ENCODE peak calls at places on chromosomes 11 and 22, in seven cellular contexts. One of them, this sample, is unnamed.

GRCh38 chr11:132908017-132908810 is 624.1 kb downstream of the OPCML start:
- DNase-seq in activated CD4-positive, CD25-positive, alpha-beta regulatory T cell treated with anti-CD3 and anti-CD28 coated beads, Interleukin-2, amount 50 U/mL, for 72 hours: no peak
- DNase-seq in heart right ventricle: no peak
- DNase-seq in CD8-positive, alpha-beta T cell: no peak
- DNase-seq in stimulated activated CD8-positive, alpha-beta memory T cell treated with anti-CD3 and anti-CD28 coated beads, Interleukin-15, amount 100 ng/mL, for 1 hour: no peak
- DNase-seq in LNCaP clone FGC: no peak
- DNase-seq in endodermal cell: no peak
- DNase-seq in this sample: no peak

GRCh38 chr11:61417670-61418069 is 12.1 kb downstream of the CPSF7 start:
- DNase-seq in activated CD4-positive, CD25-positive, alpha-beta regulatory T cell treated with anti-CD3 and anti-CD28 coated beads, Interleukin-2, amount 50 U/mL, for 72 hours: no peak
- DNase-seq in heart right ventricle: no peak
- DNase-seq in CD8-positive, alpha-beta T cell: no peak
- DNase-seq in stimulated activated CD8-positive, alpha-beta memory T cell treated with anti-CD3 and anti-CD28 coated beads, Interleukin-15, amount 100 ng/mL, for 1 hour: no peak
- DNase-seq in LNCaP clone FGC: no peak
- DNase-seq in endodermal cell: no peak
- DNase-seq in this sample: no peak

GRCh38 chr11:8090756-8091155 is 9.7 kb downstream of the TUB start:
- DNase-seq in activated CD4-positive, CD25-positive, alpha-beta regulatory T cell treated with anti-CD3 and anti-CD28 coated beads, Interleukin-2, amount 50 U/mL, for 72 hours: no peak
- DNase-seq in heart right ventricle: no peak
- DNase-seq in CD8-positive, alpha-beta T cell: no peak
- DNase-seq in stimulated activated CD8-positive, alpha-beta memory T cell treated with anti-CD3 and anti-CD28 coated beads, Interleukin-15, amount 100 ng/mL, for 1 hour: no peak
- DNase-seq in LNCaP clone FGC: no peak
- DNase-seq in endodermal cell: peak
- DNase-seq in this sample: peak

GRCh38 chr11:134536219-134536618 is 124.2 kb upstream of the B3GAT1 start:
- DNase-seq in activated CD4-positive, CD25-positive, alpha-beta regulatory T cell treated with anti-CD3 and anti-CD28 coated beads, Interleukin-2, amount 50 U/mL, for 72 hours: no peak
- DNase-seq in heart right ventricle: peak
- DNase-seq in CD8-positive, alpha-beta T cell: no peak
- DNase-seq in stimulated activated CD8-positive, alpha-beta memory T cell treated with anti-CD3 and anti-CD28 coated beads, Interleukin-15, amount 100 ng/mL, for 1 hour: no peak
- DNase-seq in LNCaP clone FGC: no peak
- DNase-seq in endodermal cell: no peak
- DNase-seq in this sample: no peak

GRCh38 chr11:84890706-84891105 is 736.4 kb downstream of the DLG2 start:
- DNase-seq in activated CD4-positive, CD25-positive, alpha-beta regulatory T cell treated with anti-CD3 and anti-CD28 coated beads, Interleukin-2, amount 50 U/mL, for 72 hours: no peak
- DNase-seq in heart right ventricle: no peak
- DNase-seq in CD8-positive, alpha-beta T cell: no peak
- DNase-seq in stimulated activated CD8-positive, alpha-beta memory T cell treated with anti-CD3 and anti-CD28 coated beads, Interleukin-15, amount 100 ng/mL, for 1 hour: no peak
- DNase-seq in LNCaP clone FGC: no peak
- DNase-seq in endodermal cell: no peak
- DNase-seq in this sample: no peak

GRCh38 chr11:43950323-43950855 is 8.0 kb downstream of the C11orf96 start:
- DNase-seq in activated CD4-positive, CD25-positive, alpha-beta regulatory T cell treated with anti-CD3 and anti-CD28 coated beads, Interleukin-2, amount 50 U/mL, for 72 hours: no peak
- DNase-seq in heart right ventricle: no peak
- DNase-seq in CD8-positive, alpha-beta T cell: no peak
- DNase-seq in stimulated activated CD8-positive, alpha-beta memory T cell treated with anti-CD3 and anti-CD28 coated beads, Interleukin-15, amount 100 ng/mL, for 1 hour: no peak
- DNase-seq in LNCaP clone FGC: no peak
- DNase-seq in endodermal cell: no peak
- DNase-seq in this sample: no peak

GRCh38 chr11:8110396-8110795 is 29.4 kb downstream of the TUB start:
- DNase-seq in activated CD4-positive, CD25-positive, alpha-beta regulatory T cell treated with anti-CD3 and anti-CD28 coated beads, Interleukin-2, amount 50 U/mL, for 72 hours: no peak
- DNase-seq in heart right ventricle: no peak
- DNase-seq in CD8-positive, alpha-beta T cell: no peak
- DNase-seq in stimulated activated CD8-positive, alpha-beta memory T cell treated with anti-CD3 and anti-CD28 coated beads, Interleukin-15, amount 100 ng/mL, for 1 hour: no peak
- DNase-seq in LNCaP clone FGC: no peak
- DNase-seq in endodermal cell: no peak
- DNase-seq in this sample: no peak

GRCh38 chr11:61065955-61066638 is 36.2 kb upstream of the CD5 start:
- DNase-seq in activated CD4-positive, CD25-positive, alpha-beta regulatory T cell treated with anti-CD3 and anti-CD28 coated beads, Interleukin-2, amount 50 U/mL, for 72 hours: no peak
- DNase-seq in heart right ventricle: no peak
- DNase-seq in CD8-positive, alpha-beta T cell: no peak
- DNase-seq in stimulated activated CD8-positive, alpha-beta memory T cell treated with anti-CD3 and anti-CD28 coated beads, Interleukin-15, amount 100 ng/mL, for 1 hour: no peak
- DNase-seq in LNCaP clone FGC: no peak
- DNase-seq in endodermal cell: peak
- DNase-seq in this sample: no peak

GRCh38 chr22:29665486-29665885 is 54.3 kb upstream of the CABP7 start:
- DNase-seq in activated CD4-positive, CD25-positive, alpha-beta regulatory T cell treated with anti-CD3 and anti-CD28 coated beads, Interleukin-2, amount 50 U/mL, for 72 hours: no peak
- DNase-seq in heart right ventricle: no peak
- DNase-seq in CD8-positive, alpha-beta T cell: no peak
- DNase-seq in stimulated activated CD8-positive, alpha-beta memory T cell treated with anti-CD3 and anti-CD28 coated beads, Interleukin-15, amount 100 ng/mL, for 1 hour: no peak
- DNase-seq in LNCaP clone FGC: no peak
- DNase-seq in endodermal cell: no peak
- DNase-seq in this sample: no peak

GRCh38 chr11:57499413-57499982 is 16.0 kb downstream of the SLC43A1 start:
- DNase-seq in activated CD4-positive, CD25-positive, alpha-beta regulatory T cell treated with anti-CD3 and anti-CD28 coated beads, Interleukin-2, amount 50 U/mL, for 72 hours: peak
- DNase-seq in heart right ventricle: peak
- DNase-seq in CD8-positive, alpha-beta T cell: no peak
- DNase-seq in stimulated activated CD8-positive, alpha-beta memory T cell treated with anti-CD3 and anti-CD28 coated beads, Interleukin-15, amount 100 ng/mL, for 1 hour: no peak
- DNase-seq in LNCaP clone FGC: peak
- DNase-seq in endodermal cell: peak
- DNase-seq in this sample: peak

GRCh38 chr22:50670914-50671538 is 1.6 kb upstream of the SHANK3 start:
- DNase-seq in activated CD4-positive, CD25-positive, alpha-beta regulatory T cell treated with anti-CD3 and anti-CD28 coated beads, Interleukin-2, amount 50 U/mL, for 72 hours: no peak
- DNase-seq in heart right ventricle: no peak
- DNase-seq in CD8-positive, alpha-beta T cell: no peak
- DNase-seq in stimulated activated CD8-positive, alpha-beta memory T cell treated with anti-CD3 and anti-CD28 coated beads, Interleukin-15, amount 100 ng/mL, for 1 hour: no peak
- DNase-seq in LNCaP clone FGC: no peak
- DNase-seq in endodermal cell: peak
- DNase-seq in this sample: no peak

GRCh38 chr11:64203421-64204079 is 3.0 kb upstream of the FERMT3 start:
- DNase-seq in activated CD4-positive, CD25-positive, alpha-beta regulatory T cell treated with anti-CD3 and anti-CD28 coated beads, Interleukin-2, amount 50 U/mL, for 72 hours: no peak
- DNase-seq in heart right ventricle: no peak
- DNase-seq in CD8-positive, alpha-beta T cell: no peak
- DNase-seq in stimulated activated CD8-positive, alpha-beta memory T cell treated with anti-CD3 and anti-CD28 coated beads, Interleukin-15, amount 100 ng/mL, for 1 hour: no peak
- DNase-seq in LNCaP clone FGC: no peak
- DNase-seq in endodermal cell: no peak
- DNase-seq in this sample: no peak

GRCh38 chr11:86245369-86246292 is 1.1 kb downstream of the EED start:
- DNase-seq in activated CD4-positive, CD25-positive, alpha-beta regulatory T cell treated with anti-CD3 and anti-CD28 coated beads, Interleukin-2, amount 50 U/mL, for 72 hours: no peak
- DNase-seq in heart right ventricle: no peak
- DNase-seq in CD8-positive, alpha-beta T cell: no peak
- DNase-seq in stimulated activated CD8-positive, alpha-beta memory T cell treated with anti-CD3 and anti-CD28 coated beads, Interleukin-15, amount 100 ng/mL, for 1 hour: no peak
- DNase-seq in LNCaP clone FGC: no peak
- DNase-seq in endodermal cell: peak
- DNase-seq in this sample: no peak

GRCh38 chr11:86636275-86636674 is 36.1 kb downstream of the ME3 start:
- DNase-seq in activated CD4-positive, CD25-positive, alpha-beta regulatory T cell treated with anti-CD3 and anti-CD28 coated beads, Interleukin-2, amount 50 U/mL, for 72 hours: no peak
- DNase-seq in heart right ventricle: no peak
- DNase-seq in CD8-positive, alpha-beta T cell: no peak
- DNase-seq in stimulated activated CD8-positive, alpha-beta memory T cell treated with anti-CD3 and anti-CD28 coated beads, Interleukin-15, amount 100 ng/mL, for 1 hour: no peak
- DNase-seq in LNCaP clone FGC: no peak
- DNase-seq in endodermal cell: peak
- DNase-seq in this sample: no peak

GRCh38 chr11:134098566-134099184 is 29.8 kb downstream of the JAM3 start:
- DNase-seq in activated CD4-positive, CD25-positive, alpha-beta regulatory T cell treated with anti-CD3 and anti-CD28 coated beads, Interleukin-2, amount 50 U/mL, for 72 hours: no peak
- DNase-seq in heart right ventricle: no peak
- DNase-seq in CD8-positive, alpha-beta T cell: no peak
- DNase-seq in stimulated activated CD8-positive, alpha-beta memory T cell treated with anti-CD3 and anti-CD28 coated beads, Interleukin-15, amount 100 ng/mL, for 1 hour: no peak
- DNase-seq in LNCaP clone FGC: no peak
- DNase-seq in endodermal cell: no peak
- DNase-seq in this sample: no peak

GRCh38 chr11:29448246-29448877 is 568.5 kb downstream of the KCNA4 start:
- DNase-seq in activated CD4-positive, CD25-positive, alpha-beta regulatory T cell treated with anti-CD3 and anti-CD28 coated beads, Interleukin-2, amount 50 U/mL, for 72 hours: no peak
- DNase-seq in heart right ventricle: no peak
- DNase-seq in CD8-positive, alpha-beta T cell: no peak
- DNase-seq in stimulated activated CD8-positive, alpha-beta memory T cell treated with anti-CD3 and anti-CD28 coated beads, Interleukin-15, amount 100 ng/mL, for 1 hour: no peak
- DNase-seq in LNCaP clone FGC: no peak
- DNase-seq in endodermal cell: peak
- DNase-seq in this sample: no peak

GRCh38 chr22:25493794-25494193 is 70.7 kb upstream of the GRK3 start:
- DNase-seq in activated CD4-positive, CD25-positive, alpha-beta regulatory T cell treated with anti-CD3 and anti-CD28 coated beads, Interleukin-2, amount 50 U/mL, for 72 hours: no peak
- DNase-seq in heart right ventricle: no peak
- DNase-seq in CD8-positive, alpha-beta T cell: no peak
- DNase-seq in stimulated activated CD8-positive, alpha-beta memory T cell treated with anti-CD3 and anti-CD28 coated beads, Interleukin-15, amount 100 ng/mL, for 1 hour: no peak
- DNase-seq in LNCaP clone FGC: no peak
- DNase-seq in endodermal cell: no peak
- DNase-seq in this sample: no peak

GRCh38 chr11:34331329-34331728 is 26.5 kb downstream of the ABTB2 start:
- DNase-seq in activated CD4-positive, CD25-positive, alpha-beta regulatory T cell treated with anti-CD3 and anti-CD28 coated beads, Interleukin-2, amount 50 U/mL, for 72 hours: no peak
- DNase-seq in heart right ventricle: no peak
- DNase-seq in CD8-positive, alpha-beta T cell: no peak
- DNase-seq in stimulated activated CD8-positive, alpha-beta memory T cell treated with anti-CD3 and anti-CD28 coated beads, Interleukin-15, amount 100 ng/mL, for 1 hour: no peak
- DNase-seq in LNCaP clone FGC: peak
- DNase-seq in endodermal cell: no peak
- DNase-seq in this sample: no peak

GRCh38 chr22:49636649-49637048 is 191.0 kb downstream of the BRD1 start:
- DNase-seq in activated CD4-positive, CD25-positive, alpha-beta regulatory T cell treated with anti-CD3 and anti-CD28 coated beads, Interleukin-2, amount 50 U/mL, for 72 hours: no peak
- DNase-seq in heart right ventricle: no peak
- DNase-seq in CD8-positive, alpha-beta T cell: no peak
- DNase-seq in stimulated activated CD8-positive, alpha-beta memory T cell treated with anti-CD3 and anti-CD28 coated beads, Interleukin-15, amount 100 ng/mL, for 1 hour: no peak
- DNase-seq in LNCaP clone FGC: no peak
- DNase-seq in endodermal cell: no peak
- DNase-seq in this sample: no peak

GRCh38 chr11:26040339-26040738 is 291.6 kb upstream of the ANO3 start:
- DNase-seq in activated CD4-positive, CD25-positive, alpha-beta regulatory T cell treated with anti-CD3 and anti-CD28 coated beads, Interleukin-2, amount 50 U/mL, for 72 hours: no peak
- DNase-seq in heart right ventricle: no peak
- DNase-seq in CD8-positive, alpha-beta T cell: no peak
- DNase-seq in stimulated activated CD8-positive, alpha-beta memory T cell treated with anti-CD3 and anti-CD28 coated beads, Interleukin-15, amount 100 ng/mL, for 1 hour: no peak
- DNase-seq in LNCaP clone FGC: no peak
- DNase-seq in endodermal cell: no peak
- DNase-seq in this sample: no peak

GRCh38 chr11:95138448-95138847 is 48.8 kb downstream of the ENDOD1 start:
- DNase-seq in activated CD4-positive, CD25-positive, alpha-beta regulatory T cell treated with anti-CD3 and anti-CD28 coated beads, Interleukin-2, amount 50 U/mL, for 72 hours: no peak
- DNase-seq in heart right ventricle: no peak
- DNase-seq in CD8-positive, alpha-beta T cell: no peak
- DNase-seq in stimulated activated CD8-positive, alpha-beta memory T cell treated with anti-CD3 and anti-CD28 coated beads, Interleukin-15, amount 100 ng/mL, for 1 hour: no peak
- DNase-seq in LNCaP clone FGC: no peak
- DNase-seq in endodermal cell: no peak
- DNase-seq in this sample: no peak

GRCh38 chr22:33401291-33401690 is 343.1 kb upstream of the SYN3 start:
- DNase-seq in activated CD4-positive, CD25-positive, alpha-beta regulatory T cell treated with anti-CD3 and anti-CD28 coated beads, Interleukin-2, amount 50 U/mL, for 72 hours: no peak
- DNase-seq in heart right ventricle: no peak
- DNase-seq in CD8-positive, alpha-beta T cell: no peak
- DNase-seq in stimulated activated CD8-positive, alpha-beta memory T cell treated with anti-CD3 and anti-CD28 coated beads, Interleukin-15, amount 100 ng/mL, for 1 hour: no peak
- DNase-seq in LNCaP clone FGC: no peak
- DNase-seq in endodermal cell: no peak
- DNase-seq in this sample: no peak

GRCh38 chr11:4560462-4560861 is 15.5 kb downstream of the OR52M1 start:
- DNase-seq in activated CD4-positive, CD25-positive, alpha-beta regulatory T cell treated with anti-CD3 and anti-CD28 coated beads, Interleukin-2, amount 50 U/mL, for 72 hours: no peak
- DNase-seq in heart right ventricle: no peak
- DNase-seq in CD8-positive, alpha-beta T cell: no peak
- DNase-seq in stimulated activated CD8-positive, alpha-beta memory T cell treated with anti-CD3 and anti-CD28 coated beads, Interleukin-15, amount 100 ng/mL, for 1 hour: no peak
- DNase-seq in LNCaP clone FGC: peak
- DNase-seq in endodermal cell: no peak
- DNase-seq in this sample: no peak

GRCh38 chr11:114166897-114167323 is 107.4 kb downstream of the ZBTB16 start:
- DNase-seq in activated CD4-positive, CD25-positive, alpha-beta regulatory T cell treated with anti-CD3 and anti-CD28 coated beads, Interleukin-2, amount 50 U/mL, for 72 hours: no peak
- DNase-seq in heart right ventricle: no peak
- DNase-seq in CD8-positive, alpha-beta T cell: no peak
- DNase-seq in stimulated activated CD8-positive, alpha-beta memory T cell treated with anti-CD3 and anti-CD28 coated beads, Interleukin-15, amount 100 ng/mL, for 1 hour: no peak
- DNase-seq in LNCaP clone FGC: peak
- DNase-seq in endodermal cell: no peak
- DNase-seq in this sample: no peak

GRCh38 chr22:19693981-19694670 is 20.2 kb upstream of the SEPTIN5 start:
- DNase-seq in activated CD4-positive, CD25-positive, alpha-beta regulatory T cell treated with anti-CD3 and anti-CD28 coated beads, Interleukin-2, amount 50 U/mL, for 72 hours: no peak
- DNase-seq in heart right ventricle: no peak
- DNase-seq in CD8-positive, alpha-beta T cell: no peak
- DNase-seq in stimulated activated CD8-positive, alpha-beta memory T cell treated with anti-CD3 and anti-CD28 coated beads, Interleukin-15, amount 100 ng/mL, for 1 hour: no peak
- DNase-seq in LNCaP clone FGC: no peak
- DNase-seq in endodermal cell: peak
- DNase-seq in this sample: peak

GRCh38 chr11:16795146-16795545 is 56.7 kb downstream of the C11orf58 start:
- DNase-seq in activated CD4-positive, CD25-positive, alpha-beta regulatory T cell treated with anti-CD3 and anti-CD28 coated beads, Interleukin-2, amount 50 U/mL, for 72 hours: no peak
- DNase-seq in heart right ventricle: no peak
- DNase-seq in CD8-positive, alpha-beta T cell: no peak
- DNase-seq in stimulated activated CD8-positive, alpha-beta memory T cell treated with anti-CD3 and anti-CD28 coated beads, Interleukin-15, amount 100 ng/mL, for 1 hour: no peak
- DNase-seq in LNCaP clone FGC: no peak
- DNase-seq in endodermal cell: no peak
- DNase-seq in this sample: no peak

GRCh38 chr11:61963282-61964057 is 4.0 kb downstream of the FTH1 start:
- DNase-seq in activated CD4-positive, CD25-positive, alpha-beta regulatory T cell treated with anti-CD3 and anti-CD28 coated beads, Interleukin-2, amount 50 U/mL, for 72 hours: no peak
- DNase-seq in heart right ventricle: no peak
- DNase-seq in CD8-positive, alpha-beta T cell: peak
- DNase-seq in stimulated activated CD8-positive, alpha-beta memory T cell treated with anti-CD3 and anti-CD28 coated beads, Interleukin-15, amount 100 ng/mL, for 1 hour: no peak
- DNase-seq in LNCaP clone FGC: no peak
- DNase-seq in endodermal cell: peak
- DNase-seq in this sample: peak

GRCh38 chr11:120112174-120112796 is 25.6 kb downstream of the TRIM29 start:
- DNase-seq in activated CD4-positive, CD25-positive, alpha-beta regulatory T cell treated with anti-CD3 and anti-CD28 coated beads, Interleukin-2, amount 50 U/mL, for 72 hours: no peak
- DNase-seq in heart right ventricle: no peak
- DNase-seq in CD8-positive, alpha-beta T cell: no peak
- DNase-seq in stimulated activated CD8-positive, alpha-beta memory T cell treated with anti-CD3 and anti-CD28 coated beads, Interleukin-15, amount 100 ng/mL, for 1 hour: no peak
- DNase-seq in LNCaP clone FGC: no peak
- DNase-seq in endodermal cell: peak
- DNase-seq in this sample: no peak

GRCh38 chr22:49814164-49814686 is 13.4 kb downstream of the BRD1 start:
- DNase-seq in activated CD4-positive, CD25-positive, alpha-beta regulatory T cell treated with anti-CD3 and anti-CD28 coated beads, Interleukin-2, amount 50 U/mL, for 72 hours: no peak
- DNase-seq in heart right ventricle: no peak
- DNase-seq in CD8-positive, alpha-beta T cell: no peak
- DNase-seq in stimulated activated CD8-positive, alpha-beta memory T cell treated with anti-CD3 and anti-CD28 coated beads, Interleukin-15, amount 100 ng/mL, for 1 hour: no peak
- DNase-seq in LNCaP clone FGC: no peak
- DNase-seq in endodermal cell: no peak
- DNase-seq in this sample: no peak

GRCh38 chr11:117328414-117329010 is 858 bp downstream of the CEP164 start:
- DNase-seq in activated CD4-positive, CD25-positive, alpha-beta regulatory T cell treated with anti-CD3 and anti-CD28 coated beads, Interleukin-2, amount 50 U/mL, for 72 hours: no peak
- DNase-seq in heart right ventricle: peak
- DNase-seq in CD8-positive, alpha-beta T cell: no peak
- DNase-seq in stimulated activated CD8-positive, alpha-beta memory T cell treated with anti-CD3 and anti-CD28 coated beads, Interleukin-15, amount 100 ng/mL, for 1 hour: no peak
- DNase-seq in LNCaP clone FGC: peak
- DNase-seq in endodermal cell: no peak
- DNase-seq in this sample: peak

This sample was measured in suprapubic skin.